ENCODE peak calls at places on chromosomes 6 and 20, in nine cellular contexts. A is mammary epithelial cell; R is BE2C; P is tibial artery; F is IMR-90; H is WTC11; Z is AG04449; K is CD4-positive, alpha-beta T cell; E is omental fat pad. J is an unnamed sample.

GRCh38 chr6:27505209-27506027 is 32.5 kb upstream of the ZNF184 start:
- DNase-seq in A (peak; percentile 91), R (peak; percentile 73), P (no peak), F (peak; percentile 77), H (peak; percentile 91), Z (peak; percentile 19), K (peak; percentile 43), E (no peak), J (no peak)

GRCh38 chr6:164693934-164694333 is 615.5 kb downstream of the C6orf118 start:
- DNase-seq in A (no peak), R (no peak), P (no peak), F (no peak), H (no peak), Z (no peak), K (no peak), E (no peak), J (no peak)

GRCh38 chr20:20211988-20212518 is 155.9 kb upstream of the INSM1 start:
- DNase-seq in A (no peak), R (no peak), P (no peak), F (no peak), H (no peak), Z (no peak), K (no peak), E (no peak), J (no peak)

GRCh38 chr20:20248620-20249200 is 119.2 kb upstream of the INSM1 start:
- DNase-seq in A (no peak), R (no peak), P (no peak), F (no peak), H (no peak), Z (no peak), K (no peak), E (no peak), J (no peak)

GRCh38 chr6:117955684-117956083 is 48.6 kb downstream of the SLC35F1 start:
- DNase-seq in A (no peak), R (no peak), P (no peak), F (no peak), H (no peak), Z (no peak), K (no peak), E (no peak), J (no peak)

GRCh38 chr6:170096191-170096802 is 194.6 kb downstream of the DLL1 start:
- DNase-seq in A (no peak), R (peak; percentile 70), P (peak; percentile 47), F (no peak), H (peak; percentile 2), Z (no peak), K (no peak), E (peak; percentile 16), J (peak; percentile 42)

GRCh38 chr6:119129148-119129967 is 50.9 kb upstream of the FAM184A start:
- DNase-seq in A (peak; percentile 53), R (no peak), P (no peak), F (peak; percentile 76), H (no peak), Z (no peak), K (no peak), E (no peak), J (no peak)

GRCh38 chr6:109793015-109793414 is 101.9 kb downstream of the FIG4 start:
- DNase-seq in A (no peak), R (no peak), P (no peak), F (no peak), H (no peak), Z (no peak), K (no peak), E (no peak), J (no peak)

GRCh38 chr20:37721751-37722150 is 27.9 kb downstream of the CTNNBL1 start:
- DNase-seq in A (no peak), R (no peak), P (no peak), F (no peak), H (no peak), Z (no peak), K (no peak), E (no peak), J (no peak)

GRCh38 chr6:15481892-15482291 is 180.9 kb downstream of the DTNBP1 start:
- DNase-seq in A (peak; percentile 27), R (peak; percentile 36), P (no peak), F (no peak), H (no peak), Z (no peak), K (no peak), E (no peak), J (no peak)

GRCh38 chr6:34272022-34272926 is 23.5 kb upstream of the SMIM29 start:
- DNase-seq in A (no peak), R (no peak), P (no peak), F (no peak), H (peak; percentile 29), Z (no peak), K (no peak), E (no peak), J (no peak)

GRCh38 chr20:62675156-62675871 is 33.0 kb downstream of the SLCO4A1 start:
- DNase-seq in A (no peak), R (peak; percentile 64), P (no peak), F (no peak), H (no peak), Z (no peak), K (no peak), E (no peak), J (no peak)

GRCh38 chr6:27139753-27140522 is 107.6 kb upstream of the PRSS16 start:
- DNase-seq in A (no peak), R (peak; percentile 67), P (no peak), F (peak; percentile 26), H (no peak), Z (no peak), K (no peak), E (no peak), J (no peak)

GRCh38 chr6:84842526-84843161 is 78.2 kb upstream of the TBX18 start:
- DNase-seq in A (no peak), R (no peak), P (no peak), F (no peak), H (no peak), Z (no peak), K (no peak), E (no peak), J (no peak)

GRCh38 chr20:35820715-35821114 is 48.9 kb downstream of the PHF20 start:
- DNase-seq in A (no peak), R (no peak), P (no peak), F (peak; percentile 52), H (no peak), Z (no peak), K (no peak), E (no peak), J (no peak)

GRCh38 chr6:814378-815347 is 121.7 kb upstream of the EXOC2 start:
- DNase-seq in A (no peak), R (no peak), P (no peak), F (no peak), H (no peak), Z (no peak), K (no peak), E (no peak), J (no peak)

GRCh38 chr6:75334266-75335040 is 49.9 kb upstream of the TMEM30A start:
- DNase-seq in A (peak; percentile 4), R (peak; percentile 11), P (no peak), F (peak; percentile 72), H (peak; percentile 55), Z (no peak), K (no peak), E (no peak), J (no peak)

GRCh38 chr6:105204331-105204730 is 24.5 kb upstream of the POPDC3 start:
- DNase-seq in A (peak; percentile 46), R (no peak), P (no peak), F (peak; percentile 74), H (no peak), Z (no peak), K (no peak), E (no peak), J (no peak)

GRCh38 chr6:1605822-1606532 is 3.7 kb upstream of the FOXC1 start:
- DNase-seq in A (no peak), R (no peak), P (peak; percentile 71), F (no peak), H (no peak), Z (no peak), K (no peak), E (no peak), J (no peak)

GRCh38 chr6:54214286-54214685 is 94.0 kb upstream of the TINAG start:
- DNase-seq in A (no peak), R (no peak), P (no peak), F (no peak), H (no peak), Z (no peak), K (no peak), E (no peak), J (no peak)
- TF ChIP-seq CTCF in A (no peak), R (no peak), P (no peak), F (no peak), H (no peak), Z (no peak), K (no peak), E (no peak), J (no peak)

DNA sequence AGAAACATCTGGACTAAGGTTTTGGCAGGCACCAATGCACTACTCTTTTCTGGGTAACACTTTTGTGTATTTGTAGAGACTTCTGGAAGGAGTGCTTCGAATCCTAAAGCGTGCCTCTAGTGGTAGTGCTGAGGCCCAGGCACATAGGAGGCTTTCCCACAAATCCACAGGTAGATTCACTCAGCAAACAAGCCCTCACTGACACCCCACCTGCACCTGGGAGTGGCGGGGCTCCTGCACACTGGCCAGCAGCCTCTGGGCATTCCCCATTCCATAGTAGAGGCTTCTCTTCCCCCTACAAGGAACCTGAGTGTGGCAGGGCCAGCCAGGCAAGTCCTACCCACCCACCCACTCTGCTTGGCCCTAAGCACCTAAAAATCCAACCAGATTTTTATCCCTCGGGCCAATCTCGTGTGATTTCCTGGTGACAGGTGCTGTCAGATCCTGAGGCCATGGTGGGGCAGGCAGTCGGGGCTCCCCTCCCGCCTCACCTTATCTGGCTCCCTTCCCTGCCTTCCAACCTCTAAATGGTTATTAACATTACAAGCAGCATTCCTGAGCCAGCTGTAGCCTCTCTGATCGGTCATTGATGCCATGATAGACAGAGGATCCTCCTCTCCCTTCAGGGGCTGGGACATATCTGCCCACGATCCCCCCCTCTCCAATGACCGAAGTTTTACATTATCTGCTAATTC is 82.4 kb downstream of the SLC2A10 start:
- DNase-seq in A (no peak), R (no peak), P (no peak), F (no peak), H (peak; percentile 29), Z (no peak), K (no peak), E (no peak), J (no peak)
- TF ChIP-seq CTCF in A (no peak), R (no peak), P (no peak), F (no peak), H (no peak), Z (no peak), K (no peak), E (no peak), J (no peak)

GRCh38 chr20:23625236-23625964 is 12.4 kb downstream of the CST3 start:
- DNase-seq in A (peak; percentile 47), R (no peak), P (no peak), F (no peak), H (no peak), Z (no peak), K (no peak), E (no peak), J (no peak)
- TF ChIP-seq CTCF in A (no peak), R (no peak), P (no peak), F (no peak), H (no peak), Z (no peak), K (no peak), E (no peak), J (no peak)

DNA sequence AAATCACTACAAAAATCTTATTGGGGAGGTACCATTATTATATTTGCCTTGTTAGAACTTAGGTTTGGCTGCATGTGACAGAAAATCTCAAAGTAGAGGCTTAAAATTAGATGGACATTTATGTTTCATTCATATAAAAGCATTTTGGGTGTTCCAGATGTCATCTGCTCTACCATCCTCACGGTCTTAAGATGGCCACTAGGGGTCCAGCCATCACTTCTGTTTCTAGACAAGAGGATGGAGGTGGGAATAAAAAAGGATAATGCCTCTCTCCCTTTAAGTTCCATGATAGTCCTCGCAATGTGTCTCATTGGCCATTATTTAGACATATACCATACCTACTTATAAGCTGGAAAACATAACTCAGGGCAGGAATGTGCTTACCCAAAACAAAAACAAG is 929.5 kb downstream of the KIF16B start:
- DNase-seq in A (no peak), R (peak; percentile 19), P (no peak), F (peak; percentile 10), H (no peak), Z (no peak), K (no peak), E (no peak), J (no peak)
- TF ChIP-seq CTCF in A (peak; percentile 49), R (peak; percentile 70), P (no peak), F (peak; percentile 20), H (no peak), Z (peak; percentile 29), K (no peak), E (no peak), J (no peak)

J was measured in mesothelial cell of epicardium.